ENCODE peak calls at places on chromosomes 3 and 15, in four cellular contexts. J is stimulated activated naive CD8-positive, alpha-beta T cell treated with anti-CD3 and anti-CD28 coated beads, Interleukin-15, amount 100 ng/mL, for 72 hours; U is AG09309; E is EH. Q is an unnamed sample.

GRCh38 chr3:41863024-41863423 is 98.9 kb downstream of the ULK4 start:
- DNase-seq in E (no peak), U (no peak), J (no peak), Q (no peak)

GRCh38 chr15:83057660-83058376 is 9.2 kb downstream of the BTBD1 start:
- DNase-seq in J (no peak), E (no peak), U (no peak), Q (no peak)

GRCh38 chr3:30689202-30689641 is 82.8 kb downstream of the TGFBR2 start:
- DNase-seq in E (peak; percentile 79), J (no peak), U (peak; percentile 37), Q (peak; percentile 67)

GRCh38 chr15:77840962-77841361 is 208.2 kb upstream of the LINGO1 start:
- DNase-seq in U (peak; percentile 54), J (no peak), E (peak; percentile 49), Q (peak; percentile 46)

GRCh38 chr15:77783636-77784035 is 150.9 kb upstream of the LINGO1 start:
- DNase-seq in E (no peak), J (no peak), U (no peak), Q (no peak)

GRCh38 chr3:48018841-48019240 is 2.6 kb upstream of the MAP4 start:
- DNase-seq in U (peak; percentile 57), J (no peak), E (peak; percentile 89), Q (peak; percentile 30)

GRCh38 chr3:127555108-127555507 is 35.4 kb downstream of the TPRA1 start:
- DNase-seq in J (no peak), E (no peak), U (no peak), Q (no peak)

GRCh38 chr3:159821148-159821547 is 167.5 kb upstream of the IL12A start:
- DNase-seq in E (no peak), U (no peak), J (no peak), Q (no peak)

GRCh38 chr3:32577621-32578556 is 7.2 kb upstream of the DYNC1LI1 start:
- DNase-seq in E (peak; percentile 75), J (peak; percentile 24), U (peak; percentile 28), Q (no peak)

GRCh38 chr3:42032693-42033349 is 58.3 kb upstream of the TRAK1 start:
- DNase-seq in E (peak; percentile 99), U (peak; percentile 99), J (no peak), Q (peak; percentile 97)

GRCh38 chr3:178369811-178370210 is 166.4 kb upstream of the KCNMB2 start:
- DNase-seq in E (no peak), J (no peak), U (no peak), Q (no peak)

GRCh38 chr3:190097617-190098016 is 23.1 kb downstream of the P3H2 start:
- DNase-seq in U (no peak), E (no peak), J (no peak), Q (no peak)

GRCh38 chr3:185688808-185689207 is 102.7 kb downstream of the SENP2 start:
- DNase-seq in U (peak; percentile 87), E (peak; percentile 99), J (no peak), Q (peak; percentile 70)

GRCh38 chr3:171559586-171559985 is 99.4 kb upstream of the TNIK start:
- DNase-seq in J (no peak), E (no peak), U (no peak), Q (no peak)

GRCh38 chr3:136659253-136659652 is 92.9 kb downstream of the STAG1 start:
- DNase-seq in U (peak; percentile 47), J (no peak), E (peak; percentile 84), Q (peak; percentile 52)

GRCh38 chr3:31980530-31981205 is 394 bp downstream of the OSBPL10 start:
- DNase-seq in U (no peak), E (peak; percentile 47), J (peak; percentile 53), Q (no peak)

GRCh38 chr15:68272797-68273271 is 4.7 kb upstream of the FEM1B start:
- DNase-seq in J (no peak), E (peak; percentile 99), U (no peak), Q (no peak)

GRCh38 chr15:33021806-33022389 is 172.6 kb downstream of the FMN1 start:
- DNase-seq in J (no peak), E (peak; percentile 67), U (peak; percentile 14), Q (no peak)

GRCh38 chr15:100762913-100763627 is 116.6 kb upstream of the ALDH1A3 start:
- DNase-seq in J (no peak), U (no peak), E (peak; percentile 30), Q (no peak)

GRCh38 chr15:70266412-70267089 is 168.8 kb upstream of the TLE3 start:
- DNase-seq in E (no peak), J (no peak), U (no peak), Q (no peak)

GRCh38 chr15:43911235-43911661 is 84.4 kb downstream of the WDR76 start:
- DNase-seq in U (peak; percentile 92), J (no peak), E (peak; percentile 100), Q (peak; percentile 94)

GRCh38 chr3:111338059-111338698 is 203.8 kb upstream of the CD96 start:
- DNase-seq in J (peak; percentile 17), E (peak; percentile 77), U (peak; percentile 42), Q (peak; percentile 48)

GRCh38 chr3:126925411-126926171 is 57.3 kb upstream of the PLXNA1 start:
- DNase-seq in E (peak; percentile 55), J (no peak), U (no peak), Q (no peak)

GRCh38 chr3:160384639-160385312 is 14.2 kb downstream of the IFT80 start:
- DNase-seq in J (no peak), E (no peak), U (no peak), Q (no peak)

GRCh38 chr3:185687479-185687878 is 101.4 kb downstream of the SENP2 start:
- DNase-seq in J (no peak), E (peak; percentile 55), U (no peak), Q (peak; percentile 29)

GRCh38 chr3:50321146-50321843 is 1.2 kb downstream of the HYAL2 start:
- DNase-seq in U (no peak), J (peak; percentile 86), E (peak; percentile 90), Q (peak; percentile 63)

GRCh38 chr3:85572426-85572825 is 613.6 kb downstream of the CADM2 start:
- DNase-seq in U (no peak), E (no peak), J (no peak), Q (no peak)

GRCh38 chr3:87691109-87691508 is 367.7 kb downstream of the CGGBP1 start:
- DNase-seq in U (no peak), E (no peak), J (no peak), Q (peak; percentile 2)

GRCh38 chr15:37246065-37246464 is 145.7 kb upstream of the MEIS2 start:
- DNase-seq in J (no peak), U (no peak), E (no peak), Q (no peak)

GRCh38 chr3:161316006-161316689 is 55.2 kb downstream of the SPTSSB start:
- DNase-seq in U (no peak), E (peak; percentile 6), J (no peak), Q (peak; percentile 39)

GRCh38 chr3:20096135-20096685 is 56.0 kb downstream of the KAT2B start:
- DNase-seq in J (no peak), E (peak; percentile 19), U (peak; percentile 24), Q (no peak)